ENCODE peak calls at places on chromosomes 5 and 9, in ten cellular contexts. One of them, this sample, is unnamed. For H3K4me1, the result is how much of the 10 kb centered on the place peaks cover.

GRCh38 chr9:97740848-97741821 is 44.0 kb upstream of the XPA start:
- DNase-seq in GM23248: peak
- DNase-seq in adrenal gland: peak
- DNase-seq in CD8-positive, alpha-beta memory T cell: no peak
- DNase-seq in lung: peak
- DNase-seq in small intestine: peak
- DNase-seq in right cardiac atrium: peak
- DNase-seq in uterus: peak
- DNase-seq in PC-9: peak
- DNase-seq in sigmoid colon: peak
- DNase-seq in this sample: no peak

GRCh38 chr9:126587187-126588185 is 26.2 kb upstream of the LMX1B start:
- DNase-seq in right cardiac atrium: peak
- DNase-seq in small intestine: peak
- DNase-seq in PC-9: no peak
- DNase-seq in lung: peak
- DNase-seq in GM23248: peak
- DNase-seq in uterus: peak
- DNase-seq in sigmoid colon: peak
- DNase-seq in CD8-positive, alpha-beta memory T cell: no peak
- DNase-seq in adrenal gland: no peak
- DNase-seq in this sample: no peak

GRCh38 chr5:99141534-99142135 is 212.8 kb upstream of the CHD1 start:
- DNase-seq in uterus: no peak
- DNase-seq in lung: no peak
- DNase-seq in CD8-positive, alpha-beta memory T cell: no peak
- DNase-seq in sigmoid colon: no peak
- DNase-seq in PC-9: no peak
- DNase-seq in small intestine: peak
- DNase-seq in adrenal gland: peak
- DNase-seq in GM23248: peak
- DNase-seq in right cardiac atrium: peak
- DNase-seq in this sample: no peak

GRCh38 chr9:18539203-18539602 is 65.2 kb downstream of the ADAMTSL1 start:
- DNase-seq in lung: no peak
- DNase-seq in CD8-positive, alpha-beta memory T cell: no peak
- DNase-seq in GM23248: no peak
- DNase-seq in right cardiac atrium: no peak
- DNase-seq in small intestine: no peak
- DNase-seq in sigmoid colon: no peak
- DNase-seq in PC-9: no peak
- DNase-seq in uterus: no peak
- DNase-seq in adrenal gland: no peak
- DNase-seq in this sample: no peak

GRCh38 chr5:107472620-107473064 is 198.1 kb downstream of the EFNA5 start:
- DNase-seq in sigmoid colon: no peak
- DNase-seq in adrenal gland: no peak
- DNase-seq in small intestine: no peak
- DNase-seq in GM23248: no peak
- DNase-seq in PC-9: peak
- DNase-seq in lung: no peak
- DNase-seq in right cardiac atrium: no peak
- DNase-seq in CD8-positive, alpha-beta memory T cell: no peak
- DNase-seq in uterus: no peak
- DNase-seq in this sample: no peak

GRCh38 chr9:95296761-95297160 is 20.7 kb downstream of the FANCC start:
- DNase-seq in sigmoid colon: no peak
- DNase-seq in CD8-positive, alpha-beta memory T cell: no peak
- DNase-seq in adrenal gland: no peak
- DNase-seq in PC-9: no peak
- DNase-seq in lung: no peak
- DNase-seq in GM23248: no peak
- DNase-seq in right cardiac atrium: no peak
- DNase-seq in small intestine: no peak
- DNase-seq in uterus: no peak
- DNase-seq in this sample: no peak

GRCh38 chr9:135128035-135128670 is 40.7 kb downstream of the OLFM1 start:
- DNase-seq in right cardiac atrium: no peak
- DNase-seq in lung: no peak
- DNase-seq in uterus: no peak
- DNase-seq in small intestine: no peak
- DNase-seq in adrenal gland: no peak
- DNase-seq in GM23248: no peak
- DNase-seq in sigmoid colon: no peak
- DNase-seq in PC-9: no peak
- DNase-seq in CD8-positive, alpha-beta memory T cell: no peak
- DNase-seq in this sample: no peak

GRCh38 chr5:169006878-169007790 is 293.8 kb downstream of the SLIT3 start:
- DNase-seq in lung: no peak
- DNase-seq in PC-9: no peak
- DNase-seq in right cardiac atrium: no peak
- DNase-seq in sigmoid colon: no peak
- DNase-seq in adrenal gland: no peak
- DNase-seq in GM23248: peak
- DNase-seq in small intestine: no peak
- DNase-seq in uterus: no peak
- DNase-seq in CD8-positive, alpha-beta memory T cell: no peak
- DNase-seq in this sample: no peak

GRCh38 chr9:22005083-22005699 is 3.9 kb downstream of the CDKN2B start:
- DNase-seq in adrenal gland: no peak
- DNase-seq in sigmoid colon: no peak
- DNase-seq in uterus: no peak
- DNase-seq in CD8-positive, alpha-beta memory T cell: no peak
- DNase-seq in right cardiac atrium: peak
- DNase-seq in lung: no peak
- DNase-seq in PC-9: no peak
- DNase-seq in small intestine: peak
- DNase-seq in GM23248: no peak
- DNase-seq in this sample: no peak

GRCh38 chr5:127933348-127933747 is 150.2 kb upstream of the SLC12A2 start:
- DNase-seq in PC-9: no peak
- DNase-seq in lung: no peak
- DNase-seq in CD8-positive, alpha-beta memory T cell: no peak
- DNase-seq in small intestine: no peak
- DNase-seq in GM23248: no peak
- DNase-seq in right cardiac atrium: no peak
- DNase-seq in adrenal gland: no peak
- DNase-seq in sigmoid colon: no peak
- DNase-seq in uterus: no peak
- DNase-seq in this sample: no peak

GRCh38 chr5:94017579-94017978 is 276.2 kb upstream of the POU5F2 start:
- DNase-seq in lung: no peak
- DNase-seq in GM23248: peak
- DNase-seq in small intestine: no peak
- DNase-seq in right cardiac atrium: no peak
- DNase-seq in uterus: no peak
- DNase-seq in CD8-positive, alpha-beta memory T cell: no peak
- DNase-seq in PC-9: no peak
- DNase-seq in adrenal gland: no peak
- DNase-seq in sigmoid colon: no peak
- DNase-seq in this sample: no peak

GRCh38 chr5:38731461-38731860 is 114.4 kb upstream of the OSMR start:
- DNase-seq in sigmoid colon: no peak
- DNase-seq in GM23248: no peak
- DNase-seq in PC-9: no peak
- DNase-seq in right cardiac atrium: no peak
- DNase-seq in CD8-positive, alpha-beta memory T cell: no peak
- DNase-seq in small intestine: no peak
- DNase-seq in adrenal gland: no peak
- DNase-seq in lung: no peak
- DNase-seq in uterus: no peak
- DNase-seq in this sample: no peak

GRCh38 chr5:135930029-135930948 is 24.5 kb downstream of the LECT2 start:
- DNase-seq in GM23248: peak
- DNase-seq in adrenal gland: peak
- DNase-seq in uterus: no peak
- DNase-seq in small intestine: no peak
- DNase-seq in lung: no peak
- DNase-seq in PC-9: no peak
- DNase-seq in sigmoid colon: no peak
- DNase-seq in CD8-positive, alpha-beta memory T cell: no peak
- DNase-seq in right cardiac atrium: peak
- DNase-seq in this sample: no peak

GRCh38 chr9:99497641-99498040 is 275.6 kb downstream of the SEC61B start:
- DNase-seq in uterus: no peak
- DNase-seq in GM23248: no peak
- DNase-seq in PC-9: no peak
- DNase-seq in right cardiac atrium: no peak
- DNase-seq in lung: no peak
- DNase-seq in CD8-positive, alpha-beta memory T cell: no peak
- DNase-seq in adrenal gland: no peak
- DNase-seq in small intestine: no peak
- DNase-seq in sigmoid colon: no peak
- DNase-seq in this sample: no peak

GRCh38 chr5:170267431-170268152 is 30.0 kb downstream of the LCP2 start:
- DNase-seq in uterus: peak
- DNase-seq in lung: peak
- DNase-seq in adrenal gland: peak
- DNase-seq in sigmoid colon: peak
- DNase-seq in right cardiac atrium: peak
- DNase-seq in PC-9: peak
- DNase-seq in CD8-positive, alpha-beta memory T cell: peak
- DNase-seq in small intestine: peak
- DNase-seq in GM23248: peak
- DNase-seq in this sample: peak

GRCh38 chr9:684055-684949 is 157.2 kb upstream of the DMRT1 start:
- DNase-seq in CD8-positive, alpha-beta memory T cell: no peak
- DNase-seq in adrenal gland: peak
- DNase-seq in PC-9: no peak
- DNase-seq in GM23248: peak
- DNase-seq in lung: no peak
- DNase-seq in right cardiac atrium: no peak
- DNase-seq in uterus: no peak
- DNase-seq in small intestine: no peak
- DNase-seq in sigmoid colon: no peak
- DNase-seq in this sample: no peak

GRCh38 chr5:125865166-125865815 is 557.9 kb upstream of the GRAMD2B start:
- DNase-seq in sigmoid colon: no peak
- DNase-seq in CD8-positive, alpha-beta memory T cell: no peak
- DNase-seq in small intestine: no peak
- DNase-seq in adrenal gland: no peak
- DNase-seq in lung: no peak
- DNase-seq in PC-9: no peak
- DNase-seq in GM23248: peak
- DNase-seq in right cardiac atrium: no peak
- DNase-seq in uterus: no peak
- DNase-seq in this sample: no peak

GRCh38 chr5:174571662-174572397 is 152.6 kb upstream of the MSX2 start:
- DNase-seq in right cardiac atrium: peak
- DNase-seq in uterus: peak
- DNase-seq in lung: peak
- DNase-seq in GM23248: peak
- DNase-seq in small intestine: peak
- DNase-seq in PC-9: peak
- DNase-seq in sigmoid colon: peak
- DNase-seq in adrenal gland: peak
- DNase-seq in CD8-positive, alpha-beta memory T cell: no peak
- DNase-seq in this sample: peak

GRCh38 chr5:173003360-173003759 is 19.8 kb downstream of the ATP6V0E1 start:
- DNase-seq in small intestine: no peak
- DNase-seq in PC-9: no peak
- DNase-seq in uterus: no peak
- DNase-seq in sigmoid colon: no peak
- DNase-seq in GM23248: no peak
- DNase-seq in right cardiac atrium: no peak
- DNase-seq in adrenal gland: no peak
- DNase-seq in lung: no peak
- DNase-seq in CD8-positive, alpha-beta memory T cell: no peak
- DNase-seq in this sample: no peak
- H3K4me1 ChIP-seq in small intestine: under half
- H3K4me1 ChIP-seq in PC-9: under half
- H3K4me1 ChIP-seq in uterus: under half
- H3K4me1 ChIP-seq in sigmoid colon: under half
- H3K4me1 ChIP-seq in GM23248: under half
- H3K4me1 ChIP-seq in right cardiac atrium: under half
- H3K4me1 ChIP-seq in adrenal gland: under half
- H3K4me1 ChIP-seq in lung: under half
- H3K4me1 ChIP-seq in CD8-positive, alpha-beta memory T cell: under half
- H3K4me1 ChIP-seq in this sample: half or more

GRCh38 chr5:150137168-150137957 is 18.3 kb downstream of the PDGFRB start:
- DNase-seq in lung: no peak
- DNase-seq in small intestine: no peak
- DNase-seq in right cardiac atrium: peak
- DNase-seq in adrenal gland: no peak
- DNase-seq in PC-9: no peak
- DNase-seq in sigmoid colon: no peak
- DNase-seq in CD8-positive, alpha-beta memory T cell: no peak
- DNase-seq in uterus: no peak
- DNase-seq in GM23248: peak
- DNase-seq in this sample: no peak
- H3K4me1 ChIP-seq in lung: under half
- H3K4me1 ChIP-seq in small intestine: under half
- H3K4me1 ChIP-seq in right cardiac atrium: under half
- H3K4me1 ChIP-seq in adrenal gland: under half
- H3K4me1 ChIP-seq in PC-9: under half
- H3K4me1 ChIP-seq in sigmoid colon: half or more
- H3K4me1 ChIP-seq in CD8-positive, alpha-beta memory T cell: under half
- H3K4me1 ChIP-seq in uterus: half or more
- H3K4me1 ChIP-seq in GM23248: half or more
- H3K4me1 ChIP-seq in this sample: half or more

DNA sequence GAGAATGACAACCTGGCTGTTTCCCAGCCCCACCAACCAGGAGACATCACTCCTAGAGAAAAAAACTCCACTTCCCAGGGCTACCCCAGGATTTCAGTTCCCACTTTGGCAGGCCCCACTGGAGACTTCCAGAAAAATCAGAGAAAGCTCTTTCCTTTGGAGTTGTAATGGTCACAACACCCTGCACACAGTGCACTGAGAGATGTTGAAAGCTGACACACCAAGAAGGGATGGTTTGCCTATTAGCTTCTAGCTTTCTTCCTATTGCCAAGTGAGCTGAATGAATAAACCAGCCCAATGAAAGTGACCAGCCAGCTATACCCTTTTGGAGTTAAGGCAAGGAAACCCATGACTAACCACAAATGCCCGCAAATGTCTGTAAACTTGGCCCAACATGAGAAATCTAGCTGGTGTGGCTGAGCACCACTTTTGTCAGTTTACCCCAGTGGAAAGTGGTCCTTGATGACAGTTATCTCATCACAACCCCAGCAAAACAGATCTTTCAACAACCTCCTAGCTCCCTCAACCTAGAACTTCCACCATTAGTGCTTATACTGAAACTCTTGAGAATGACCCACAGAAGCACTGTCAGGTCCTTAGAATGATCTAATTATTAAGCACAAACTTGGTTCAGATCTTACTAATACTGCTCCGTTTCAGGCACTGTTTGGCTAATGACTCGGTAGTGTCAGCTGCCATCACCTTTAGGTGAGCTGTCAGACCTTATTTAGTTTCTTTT is 11.3 kb downstream of the IRF1 start:
- DNase-seq in small intestine: no peak
- DNase-seq in PC-9: no peak
- DNase-seq in sigmoid colon: peak
- DNase-seq in lung: no peak
- DNase-seq in CD8-positive, alpha-beta memory T cell: no peak
- DNase-seq in adrenal gland: no peak
- DNase-seq in GM23248: no peak
- DNase-seq in uterus: no peak
- DNase-seq in right cardiac atrium: no peak
- DNase-seq in this sample: no peak
- H3K4me1 ChIP-seq in small intestine: under half
- H3K4me1 ChIP-seq in PC-9: under half
- H3K4me1 ChIP-seq in sigmoid colon: under half
- H3K4me1 ChIP-seq in lung: under half
- H3K4me1 ChIP-seq in CD8-positive, alpha-beta memory T cell: half or more
- H3K4me1 ChIP-seq in adrenal gland: under half
- H3K4me1 ChIP-seq in GM23248: under half
- H3K4me1 ChIP-seq in uterus: under half
- H3K4me1 ChIP-seq in right cardiac atrium: under half
- H3K4me1 ChIP-seq in this sample: half or more

GRCh38 chr5:95641803-95642220 is 4.8 kb upstream of the RFESD start:
- DNase-seq in PC-9: no peak
- DNase-seq in lung: peak
- DNase-seq in small intestine: no peak
- DNase-seq in uterus: peak
- DNase-seq in GM23248: peak
- DNase-seq in sigmoid colon: no peak
- DNase-seq in CD8-positive, alpha-beta memory T cell: no peak
- DNase-seq in right cardiac atrium: no peak
- DNase-seq in adrenal gland: peak
- DNase-seq in this sample: peak
- H3K4me1 ChIP-seq in PC-9: under half
- H3K4me1 ChIP-seq in lung: under half
- H3K4me1 ChIP-seq in small intestine: under half
- H3K4me1 ChIP-seq in uterus: under half
- H3K4me1 ChIP-seq in GM23248: under half
- H3K4me1 ChIP-seq in sigmoid colon: under half
- H3K4me1 ChIP-seq in CD8-positive, alpha-beta memory T cell: under half
- H3K4me1 ChIP-seq in right cardiac atrium: under half
- H3K4me1 ChIP-seq in adrenal gland: under half
- H3K4me1 ChIP-seq in this sample: under half